ENCODE peak calls at places on chromosomes 12 and 14, in eight cellular contexts. One of them, this sample, is unnamed.

GRCh38 chr12:94795520-94795919 is 145.2 kb upstream of the TMCC3 start:
- DNase-seq in brain microvascular endothelial cell: peak; percentile 40
- DNase-seq in Peyer's patch: no peak
- DNase-seq in NCI-H774: no peak
- DNase-seq in activated B cell treated with CpG ODN at 0.5 μM for 24 hours: no peak
- DNase-seq in endothelial cell of umbilical vein: peak; percentile 41
- DNase-seq in stimulated activated CD8-positive, alpha-beta memory T cell treated with anti-CD3 and anti-CD28 coated beads, Interleukin-15, amount 100 ng/mL, for 4 hours: no peak
- DNase-seq in HCT116: peak; percentile 63
- DNase-seq in this sample: no peak

GRCh38 chr12:45122776-45123380 is 72.0 kb upstream of the DBX2 start:
- DNase-seq in brain microvascular endothelial cell: no peak
- DNase-seq in Peyer's patch: no peak
- DNase-seq in NCI-H774: peak; percentile 24
- DNase-seq in activated B cell treated with CpG ODN at 0.5 μM for 24 hours: no peak
- DNase-seq in endothelial cell of umbilical vein: peak; percentile 13
- DNase-seq in stimulated activated CD8-positive, alpha-beta memory T cell treated with anti-CD3 and anti-CD28 coated beads, Interleukin-15, amount 100 ng/mL, for 4 hours: no peak
- DNase-seq in HCT116: peak; percentile 39
- DNase-seq in this sample: peak; percentile 87

GRCh38 chr12:5388581-5389535 is 43.0 kb upstream of the NTF3 start:
- DNase-seq in brain microvascular endothelial cell: no peak
- DNase-seq in Peyer's patch: no peak
- DNase-seq in NCI-H774: no peak
- DNase-seq in activated B cell treated with CpG ODN at 0.5 μM for 24 hours: no peak
- DNase-seq in endothelial cell of umbilical vein: no peak
- DNase-seq in stimulated activated CD8-positive, alpha-beta memory T cell treated with anti-CD3 and anti-CD28 coated beads, Interleukin-15, amount 100 ng/mL, for 4 hours: no peak
- DNase-seq in HCT116: peak; percentile 52
- DNase-seq in this sample: no peak

GRCh38 chr12:47758834-47759690 is at the start of gene RAPGEF3:
- DNase-seq in brain microvascular endothelial cell: peak; percentile 67
- DNase-seq in Peyer's patch: peak; percentile 77
- DNase-seq in NCI-H774: peak; percentile 63
- DNase-seq in activated B cell treated with CpG ODN at 0.5 μM for 24 hours: peak; percentile 64
- DNase-seq in endothelial cell of umbilical vein: peak; percentile 94
- DNase-seq in stimulated activated CD8-positive, alpha-beta memory T cell treated with anti-CD3 and anti-CD28 coated beads, Interleukin-15, amount 100 ng/mL, for 4 hours: peak; percentile 45
- DNase-seq in HCT116: no peak
- DNase-seq in this sample: peak; percentile 81

GRCh38 chr12:115129727-115130126 is 445.8 kb upstream of the TBX3 start:
- DNase-seq in brain microvascular endothelial cell: no peak
- DNase-seq in Peyer's patch: no peak
- DNase-seq in NCI-H774: no peak
- DNase-seq in activated B cell treated with CpG ODN at 0.5 μM for 24 hours: no peak
- DNase-seq in endothelial cell of umbilical vein: no peak
- DNase-seq in stimulated activated CD8-positive, alpha-beta memory T cell treated with anti-CD3 and anti-CD28 coated beads, Interleukin-15, amount 100 ng/mL, for 4 hours: no peak
- DNase-seq in HCT116: no peak
- DNase-seq in this sample: no peak

GRCh38 chr12:64064706-64065105 is 157.4 kb downstream of the KICS2 start:
- DNase-seq in brain microvascular endothelial cell: no peak
- DNase-seq in Peyer's patch: no peak
- DNase-seq in NCI-H774: no peak
- DNase-seq in activated B cell treated with CpG ODN at 0.5 μM for 24 hours: no peak
- DNase-seq in endothelial cell of umbilical vein: no peak
- DNase-seq in stimulated activated CD8-positive, alpha-beta memory T cell treated with anti-CD3 and anti-CD28 coated beads, Interleukin-15, amount 100 ng/mL, for 4 hours: no peak
- DNase-seq in HCT116: no peak
- DNase-seq in this sample: no peak

GRCh38 chr14:72845675-72846074 is 48.2 kb downstream of the DPF3 start:
- DNase-seq in brain microvascular endothelial cell: no peak
- DNase-seq in Peyer's patch: no peak
- DNase-seq in NCI-H774: no peak
- DNase-seq in activated B cell treated with CpG ODN at 0.5 μM for 24 hours: no peak
- DNase-seq in endothelial cell of umbilical vein: no peak
- DNase-seq in stimulated activated CD8-positive, alpha-beta memory T cell treated with anti-CD3 and anti-CD28 coated beads, Interleukin-15, amount 100 ng/mL, for 4 hours: no peak
- DNase-seq in HCT116: no peak
- DNase-seq in this sample: no peak

GRCh38 chr12:19129486-19130223 is at the start of gene PLEKHA5:
- DNase-seq in brain microvascular endothelial cell: peak; percentile 56
- DNase-seq in Peyer's patch: peak; percentile 18
- DNase-seq in NCI-H774: peak; percentile 80
- DNase-seq in activated B cell treated with CpG ODN at 0.5 μM for 24 hours: peak; percentile 16
- DNase-seq in endothelial cell of umbilical vein: peak; percentile 31
- DNase-seq in stimulated activated CD8-positive, alpha-beta memory T cell treated with anti-CD3 and anti-CD28 coated beads, Interleukin-15, amount 100 ng/mL, for 4 hours: no peak
- DNase-seq in HCT116: peak; percentile 23
- DNase-seq in this sample: peak; percentile 79

GRCh38 chr12:7099290-7099996 is 7.2 kb upstream of the C1R start:
- DNase-seq in brain microvascular endothelial cell: no peak
- DNase-seq in Peyer's patch: no peak
- DNase-seq in NCI-H774: no peak
- DNase-seq in activated B cell treated with CpG ODN at 0.5 μM for 24 hours: no peak
- DNase-seq in endothelial cell of umbilical vein: no peak
- DNase-seq in stimulated activated CD8-positive, alpha-beta memory T cell treated with anti-CD3 and anti-CD28 coated beads, Interleukin-15, amount 100 ng/mL, for 4 hours: no peak
- DNase-seq in HCT116: no peak
- DNase-seq in this sample: no peak

GRCh38 chr12:102769323-102769916 is 147.6 kb downstream of the PAH start:
- DNase-seq in brain microvascular endothelial cell: peak; percentile 72
- DNase-seq in Peyer's patch: peak; percentile 22
- DNase-seq in NCI-H774: peak; percentile 66
- DNase-seq in activated B cell treated with CpG ODN at 0.5 μM for 24 hours: no peak
- DNase-seq in endothelial cell of umbilical vein: peak; percentile 34
- DNase-seq in stimulated activated CD8-positive, alpha-beta memory T cell treated with anti-CD3 and anti-CD28 coated beads, Interleukin-15, amount 100 ng/mL, for 4 hours: no peak
- DNase-seq in HCT116: peak; percentile 26
- DNase-seq in this sample: peak; percentile 24

GRCh38 chr14:92895352-92895878 is 27.5 kb upstream of the CHGA start:
- DNase-seq in brain microvascular endothelial cell: no peak
- DNase-seq in Peyer's patch: no peak
- DNase-seq in NCI-H774: no peak
- DNase-seq in activated B cell treated with CpG ODN at 0.5 μM for 24 hours: no peak
- DNase-seq in endothelial cell of umbilical vein: no peak
- DNase-seq in stimulated activated CD8-positive, alpha-beta memory T cell treated with anti-CD3 and anti-CD28 coated beads, Interleukin-15, amount 100 ng/mL, for 4 hours: no peak
- DNase-seq in HCT116: no peak
- DNase-seq in this sample: no peak

GRCh38 chr12:124477109-124477915 is 90.1 kb downstream of the NCOR2 start:
- DNase-seq in brain microvascular endothelial cell: peak; percentile 17
- DNase-seq in Peyer's patch: no peak
- DNase-seq in NCI-H774: no peak
- DNase-seq in activated B cell treated with CpG ODN at 0.5 μM for 24 hours: no peak
- DNase-seq in endothelial cell of umbilical vein: no peak
- DNase-seq in stimulated activated CD8-positive, alpha-beta memory T cell treated with anti-CD3 and anti-CD28 coated beads, Interleukin-15, amount 100 ng/mL, for 4 hours: no peak
- DNase-seq in HCT116: no peak
- DNase-seq in this sample: no peak

GRCh38 chr12:5441497-5442236 is 9.8 kb downstream of the NTF3 start:
- DNase-seq in brain microvascular endothelial cell: peak; percentile 15
- DNase-seq in Peyer's patch: no peak
- DNase-seq in NCI-H774: no peak
- DNase-seq in activated B cell treated with CpG ODN at 0.5 μM for 24 hours: no peak
- DNase-seq in endothelial cell of umbilical vein: no peak
- DNase-seq in stimulated activated CD8-positive, alpha-beta memory T cell treated with anti-CD3 and anti-CD28 coated beads, Interleukin-15, amount 100 ng/mL, for 4 hours: no peak
- DNase-seq in HCT116: no peak
- DNase-seq in this sample: no peak

GRCh38 chr12:57085999-57086950 is 2.6 kb upstream of the NAB2 start:
- DNase-seq in brain microvascular endothelial cell: peak; percentile 66
- DNase-seq in Peyer's patch: peak; percentile 69
- DNase-seq in NCI-H774: peak; percentile 17
- DNase-seq in activated B cell treated with CpG ODN at 0.5 μM for 24 hours: no peak
- DNase-seq in endothelial cell of umbilical vein: peak; percentile 83
- DNase-seq in stimulated activated CD8-positive, alpha-beta memory T cell treated with anti-CD3 and anti-CD28 coated beads, Interleukin-15, amount 100 ng/mL, for 4 hours: peak; percentile 65
- DNase-seq in HCT116: no peak
- DNase-seq in this sample: peak; percentile 12

GRCh38 chr14:92651793-92652382 is 96.5 kb downstream of the LGMN start:
- DNase-seq in brain microvascular endothelial cell: no peak
- DNase-seq in Peyer's patch: peak; percentile 73
- DNase-seq in NCI-H774: no peak
- DNase-seq in activated B cell treated with CpG ODN at 0.5 μM for 24 hours: no peak
- DNase-seq in endothelial cell of umbilical vein: no peak
- DNase-seq in stimulated activated CD8-positive, alpha-beta memory T cell treated with anti-CD3 and anti-CD28 coated beads, Interleukin-15, amount 100 ng/mL, for 4 hours: no peak
- DNase-seq in HCT116: no peak
- DNase-seq in this sample: no peak

GRCh38 chr14:98705826-98706225 is 566.2 kb downstream of the BCL11B start:
- DNase-seq in brain microvascular endothelial cell: no peak
- DNase-seq in Peyer's patch: no peak
- DNase-seq in NCI-H774: no peak
- DNase-seq in activated B cell treated with CpG ODN at 0.5 μM for 24 hours: no peak
- DNase-seq in endothelial cell of umbilical vein: no peak
- DNase-seq in stimulated activated CD8-positive, alpha-beta memory T cell treated with anti-CD3 and anti-CD28 coated beads, Interleukin-15, amount 100 ng/mL, for 4 hours: no peak
- DNase-seq in HCT116: no peak
- DNase-seq in this sample: no peak

GRCh38 chr14:35818346-35819115 is 7.6 kb upstream of the BRMS1L start:
- DNase-seq in brain microvascular endothelial cell: peak; percentile 56
- DNase-seq in Peyer's patch: no peak
- DNase-seq in NCI-H774: peak; percentile 6
- DNase-seq in activated B cell treated with CpG ODN at 0.5 μM for 24 hours: no peak
- DNase-seq in endothelial cell of umbilical vein: peak; percentile 64
- DNase-seq in stimulated activated CD8-positive, alpha-beta memory T cell treated with anti-CD3 and anti-CD28 coated beads, Interleukin-15, amount 100 ng/mL, for 4 hours: no peak
- DNase-seq in HCT116: no peak
- DNase-seq in this sample: peak; percentile 48

GRCh38 chr12:75550906-75551305 is 39.5 kb upstream of the KRR1 start:
- DNase-seq in brain microvascular endothelial cell: no peak
- DNase-seq in Peyer's patch: no peak
- DNase-seq in NCI-H774: no peak
- DNase-seq in activated B cell treated with CpG ODN at 0.5 μM for 24 hours: no peak
- DNase-seq in endothelial cell of umbilical vein: peak; percentile 83
- DNase-seq in stimulated activated CD8-positive, alpha-beta memory T cell treated with anti-CD3 and anti-CD28 coated beads, Interleukin-15, amount 100 ng/mL, for 4 hours: no peak
- DNase-seq in HCT116: no peak
- DNase-seq in this sample: no peak

GRCh38 chr12:54007538-54008259 is 1.1 kb upstream of the HOXC8 start:
- DNase-seq in brain microvascular endothelial cell: no peak
- DNase-seq in Peyer's patch: no peak
- DNase-seq in NCI-H774: no peak
- DNase-seq in activated B cell treated with CpG ODN at 0.5 μM for 24 hours: no peak
- DNase-seq in endothelial cell of umbilical vein: no peak
- DNase-seq in stimulated activated CD8-positive, alpha-beta memory T cell treated with anti-CD3 and anti-CD28 coated beads, Interleukin-15, amount 100 ng/mL, for 4 hours: no peak
- DNase-seq in HCT116: no peak
- DNase-seq in this sample: no peak

GRCh38 chr14:100104523-100105300 is 39.5 kb downstream of the EVL start:
- DNase-seq in brain microvascular endothelial cell: peak; percentile 60
- DNase-seq in Peyer's patch: no peak
- DNase-seq in NCI-H774: no peak
- DNase-seq in activated B cell treated with CpG ODN at 0.5 μM for 24 hours: no peak
- DNase-seq in endothelial cell of umbilical vein: peak; percentile 58
- DNase-seq in stimulated activated CD8-positive, alpha-beta memory T cell treated with anti-CD3 and anti-CD28 coated beads, Interleukin-15, amount 100 ng/mL, for 4 hours: no peak
- DNase-seq in HCT116: no peak
- DNase-seq in this sample: no peak

GRCh38 chr14:34420547-34421150 is 41.4 kb downstream of the SPTSSA start:
- DNase-seq in brain microvascular endothelial cell: no peak
- DNase-seq in Peyer's patch: no peak
- DNase-seq in NCI-H774: no peak
- DNase-seq in activated B cell treated with CpG ODN at 0.5 μM for 24 hours: no peak
- DNase-seq in endothelial cell of umbilical vein: no peak
- DNase-seq in stimulated activated CD8-positive, alpha-beta memory T cell treated with anti-CD3 and anti-CD28 coated beads, Interleukin-15, amount 100 ng/mL, for 4 hours: no peak
- DNase-seq in HCT116: no peak
- DNase-seq in this sample: no peak

GRCh38 chr14:70827366-70828151 is 18.2 kb upstream of the MAP3K9 start:
- DNase-seq in brain microvascular endothelial cell: no peak
- DNase-seq in Peyer's patch: no peak
- DNase-seq in NCI-H774: no peak
- DNase-seq in activated B cell treated with CpG ODN at 0.5 μM for 24 hours: no peak
- DNase-seq in endothelial cell of umbilical vein: no peak
- DNase-seq in stimulated activated CD8-positive, alpha-beta memory T cell treated with anti-CD3 and anti-CD28 coated beads, Interleukin-15, amount 100 ng/mL, for 4 hours: no peak
- DNase-seq in HCT116: no peak
- DNase-seq in this sample: no peak

GRCh38 chr12:87216436-87216835 is 812.8 kb downstream of the C12orf50 start:
- DNase-seq in brain microvascular endothelial cell: peak; percentile 25
- DNase-seq in Peyer's patch: no peak
- DNase-seq in NCI-H774: no peak
- DNase-seq in activated B cell treated with CpG ODN at 0.5 μM for 24 hours: no peak
- DNase-seq in endothelial cell of umbilical vein: no peak
- DNase-seq in stimulated activated CD8-positive, alpha-beta memory T cell treated with anti-CD3 and anti-CD28 coated beads, Interleukin-15, amount 100 ng/mL, for 4 hours: no peak
- DNase-seq in HCT116: no peak
- DNase-seq in this sample: no peak

GRCh38 chr12:54259194-54260011 is 20.5 kb downstream of the CBX5 start:
- DNase-seq in brain microvascular endothelial cell: peak; percentile 76
- DNase-seq in Peyer's patch: peak; percentile 58
- DNase-seq in NCI-H774: peak; percentile 96
- DNase-seq in activated B cell treated with CpG ODN at 0.5 μM for 24 hours: peak; percentile 50
- DNase-seq in endothelial cell of umbilical vein: peak; percentile 90
- DNase-seq in stimulated activated CD8-positive, alpha-beta memory T cell treated with anti-CD3 and anti-CD28 coated beads, Interleukin-15, amount 100 ng/mL, for 4 hours: no peak
- DNase-seq in HCT116: peak; percentile 72
- DNase-seq in this sample: peak; percentile 75

GRCh38 chr12:24821691-24822090 is 127.2 kb downstream of the BCAT1 start:
- DNase-seq in brain microvascular endothelial cell: peak; percentile 66
- DNase-seq in Peyer's patch: no peak
- DNase-seq in NCI-H774: no peak
- DNase-seq in activated B cell treated with CpG ODN at 0.5 μM for 24 hours: no peak
- DNase-seq in endothelial cell of umbilical vein: no peak
- DNase-seq in stimulated activated CD8-positive, alpha-beta memory T cell treated with anti-CD3 and anti-CD28 coated beads, Interleukin-15, amount 100 ng/mL, for 4 hours: no peak
- DNase-seq in HCT116: no peak
- DNase-seq in this sample: no peak

GRCh38 chr14:75182820-75183219 is 6.4 kb upstream of the TMED10 start:
- DNase-seq in brain microvascular endothelial cell: peak; percentile 35
- DNase-seq in Peyer's patch: no peak
- DNase-seq in NCI-H774: no peak
- DNase-seq in activated B cell treated with CpG ODN at 0.5 μM for 24 hours: no peak
- DNase-seq in endothelial cell of umbilical vein: no peak
- DNase-seq in stimulated activated CD8-positive, alpha-beta memory T cell treated with anti-CD3 and anti-CD28 coated beads, Interleukin-15, amount 100 ng/mL, for 4 hours: no peak
- DNase-seq in HCT116: no peak
- DNase-seq in this sample: no peak

GRCh38 chr12:80794506-80794905 is 77.8 kb downstream of the MYF5 start:
- DNase-seq in brain microvascular endothelial cell: no peak
- DNase-seq in Peyer's patch: no peak
- DNase-seq in NCI-H774: no peak
- DNase-seq in activated B cell treated with CpG ODN at 0.5 μM for 24 hours: no peak
- DNase-seq in endothelial cell of umbilical vein: no peak
- DNase-seq in stimulated activated CD8-positive, alpha-beta memory T cell treated with anti-CD3 and anti-CD28 coated beads, Interleukin-15, amount 100 ng/mL, for 4 hours: no peak
- DNase-seq in HCT116: no peak
- DNase-seq in this sample: no peak

GRCh38 chr12:104632724-104633181 is 176.0 kb downstream of the CHST11 start:
- DNase-seq in brain microvascular endothelial cell: peak; percentile 74
- DNase-seq in Peyer's patch: no peak
- DNase-seq in NCI-H774: no peak
- DNase-seq in activated B cell treated with CpG ODN at 0.5 μM for 24 hours: no peak
- DNase-seq in endothelial cell of umbilical vein: no peak
- DNase-seq in stimulated activated CD8-positive, alpha-beta memory T cell treated with anti-CD3 and anti-CD28 coated beads, Interleukin-15, amount 100 ng/mL, for 4 hours: no peak
- DNase-seq in HCT116: no peak
- DNase-seq in this sample: no peak

GRCh38 chr14:34250959-34251358 is 211.1 kb downstream of the SPTSSA start:
- DNase-seq in brain microvascular endothelial cell: no peak
- DNase-seq in Peyer's patch: no peak
- DNase-seq in NCI-H774: no peak
- DNase-seq in activated B cell treated with CpG ODN at 0.5 μM for 24 hours: no peak
- DNase-seq in endothelial cell of umbilical vein: no peak
- DNase-seq in stimulated activated CD8-positive, alpha-beta memory T cell treated with anti-CD3 and anti-CD28 coated beads, Interleukin-15, amount 100 ng/mL, for 4 hours: no peak
- DNase-seq in HCT116: no peak
- DNase-seq in this sample: no peak

GRCh38 chr12:77591959-77592358 is 238.7 kb upstream of the NAV3 start:
- DNase-seq in brain microvascular endothelial cell: no peak
- DNase-seq in Peyer's patch: no peak
- DNase-seq in NCI-H774: peak; percentile 85
- DNase-seq in activated B cell treated with CpG ODN at 0.5 μM for 24 hours: no peak
- DNase-seq in endothelial cell of umbilical vein: no peak
- DNase-seq in stimulated activated CD8-positive, alpha-beta memory T cell treated with anti-CD3 and anti-CD28 coated beads, Interleukin-15, amount 100 ng/mL, for 4 hours: no peak
- DNase-seq in HCT116: no peak
- DNase-seq in this sample: peak; percentile 60